ENCODE peak calls at places on chromosomes 2 and 18, in nine cellular contexts. P, Y, S, M, W, R, E, I and C are unnamed samples.

GRCh38 chr2:106130251-106130998 is 63.7 kb downstream of the UXS1 start:
- DNase-seq in P (no peak), Y (no peak), S (no peak), M (no peak), W (no peak), R (no peak), E (no peak), I (no peak), C (no peak)

GRCh38 chr18:5975111-5975622 is 79.8 kb upstream of the TMEM200C start:
- DNase-seq in P (no peak), Y (no peak), S (peak; percentile 75), M (peak; percentile 66), W (no peak), R (peak; percentile 89), E (peak; percentile 1), I (no peak), C (no peak)

GRCh38 chr18:59996370-59996966 is 96.7 kb downstream of the PMAIP1 start:
- DNase-seq in P (no peak), Y (no peak), S (peak; percentile 57), M (peak; percentile 64), W (no peak), R (peak; percentile 57), E (peak; percentile 47), I (no peak), C (peak; percentile 54)

GRCh38 chr2:106085441-106085911 is 108.6 kb downstream of the UXS1 start:
- DNase-seq in P (no peak), Y (no peak), S (peak; percentile 59), M (peak; percentile 52), W (no peak), R (peak; percentile 39), E (peak; percentile 25), I (no peak), C (no peak)

GRCh38 chr2:234212534-234212933 is 162.0 kb downstream of the SPP2 start:
- DNase-seq in P (no peak), Y (no peak), S (no peak), M (no peak), W (no peak), R (no peak), E (no peak), I (no peak), C (peak; percentile 24)

GRCh38 chr2:127592761-127593227 is 53.2 kb upstream of the GPR17 start:
- DNase-seq in P (no peak), Y (no peak), S (no peak), M (no peak), W (no peak), R (no peak), E (no peak), I (no peak), C (no peak)

GRCh38 chr18:34807106-34807796 is 97.2 kb downstream of the DTNA start:
- DNase-seq in P (no peak), Y (no peak), S (no peak), M (no peak), W (no peak), R (no peak), E (peak; percentile 86), I (no peak), C (no peak)

GRCh38 chr2:101850450-101850849 is 141.3 kb upstream of the IL1R2 start:
- DNase-seq in P (no peak), Y (no peak), S (no peak), M (no peak), W (no peak), R (no peak), E (peak; percentile 76), I (no peak), C (no peak)

GRCh38 chr2:187338679-187339121 is 109.4 kb downstream of the CALCRL start:
- DNase-seq in P (no peak), Y (no peak), S (no peak), M (no peak), W (no peak), R (no peak), E (no peak), I (no peak), C (peak; percentile 12)

GRCh38 chr2:73282924-73283544 is 1.2 kb downstream of the FBXO41 start:
- DNase-seq in P (no peak), Y (no peak), S (no peak), M (no peak), W (no peak), R (no peak), E (no peak), I (no peak), C (no peak)

GRCh38 chr2:105640241-105640640 is 104.5 kb upstream of the NCK2 start:
- DNase-seq in P (no peak), Y (no peak), S (no peak), M (no peak), W (no peak), R (no peak), E (no peak), I (no peak), C (no peak)

GRCh38 chr2:134739879-134740301 is 21.1 kb upstream of the TMEM163 start:
- DNase-seq in P (no peak), Y (no peak), S (no peak), M (peak; percentile 12), W (no peak), R (peak; percentile 4), E (peak; percentile 66), I (no peak), C (no peak)

GRCh38 chr2:163734911-163735691 is 707 bp downstream of the FIGN start:
- DNase-seq in P (no peak), Y (no peak), S (peak; percentile 19), M (peak; percentile 21), W (no peak), R (peak; percentile 11), E (peak; percentile 20), I (no peak), C (no peak)

GRCh38 chr2:100654611-100655010 is 91.8 kb downstream of the PDCL3 start:
- DNase-seq in P (no peak), Y (no peak), S (no peak), M (no peak), W (no peak), R (no peak), E (no peak), I (no peak), C (no peak)

GRCh38 chr2:237673130-237673921 is 45.9 kb downstream of the LRRFIP1 start:
- DNase-seq in P (peak; percentile 89), Y (peak; percentile 58), S (peak; percentile 55), M (peak; percentile 66), W (no peak), R (peak; percentile 75), E (peak; percentile 79), I (no peak), C (peak; percentile 65)

GRCh38 chr2:172968061-172968469 is 107.6 kb upstream of the MAP3K20 start:
- DNase-seq in P (no peak), Y (peak; percentile 67), S (peak; percentile 89), M (peak; percentile 54), W (no peak), R (peak; percentile 95), E (peak; percentile 53), I (peak; percentile 46), C (no peak)

GRCh38 chr2:224343226-224343625 is 58.7 kb downstream of the FAM124B start:
- DNase-seq in P (no peak), Y (no peak), S (no peak), M (no peak), W (no peak), R (no peak), E (no peak), I (no peak), C (no peak)

GRCh38 chr2:143192085-143192484 is 62.9 kb downstream of the ARHGAP15 start:
- DNase-seq in P (no peak), Y (no peak), S (no peak), M (no peak), W (no peak), R (no peak), E (no peak), I (no peak), C (no peak)

DNA sequence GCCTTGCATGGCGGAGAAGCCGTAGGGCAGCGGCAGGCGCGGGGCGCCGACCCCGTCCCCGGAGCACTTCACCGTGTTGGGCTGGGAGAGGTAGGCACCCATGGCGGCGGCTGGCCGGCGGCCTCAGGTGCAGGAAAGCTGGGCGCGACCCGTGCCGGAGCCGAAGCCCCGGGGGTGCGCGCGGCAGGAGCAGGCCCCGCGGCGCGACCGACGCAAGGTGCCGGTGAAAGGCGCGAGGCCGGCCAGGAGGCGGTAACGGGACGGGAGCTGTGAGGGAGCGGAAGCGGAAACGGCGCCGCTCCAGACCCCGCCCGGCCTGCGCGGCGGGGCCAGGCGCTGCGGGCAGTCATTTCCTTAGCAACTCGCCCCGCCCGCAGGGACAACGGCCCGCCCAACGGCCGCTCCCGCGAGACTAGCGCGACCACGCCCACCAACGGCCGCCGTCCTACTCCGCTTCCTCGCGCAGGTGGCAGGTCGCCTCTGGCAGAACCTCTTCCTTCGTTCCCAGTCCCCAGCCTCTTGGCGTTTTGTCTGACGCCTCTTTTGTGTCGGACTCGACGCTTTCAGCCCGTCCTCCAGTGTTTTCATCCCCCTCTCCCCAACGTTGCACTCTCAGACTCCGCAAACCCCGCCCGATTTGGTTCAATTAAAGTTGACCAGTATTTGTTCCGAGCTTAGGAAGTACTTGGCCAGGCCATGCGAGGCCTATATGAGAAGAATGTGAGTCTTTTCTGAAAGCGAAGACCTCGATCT is at the start of gene PPM1G:
- DNase-seq in P (peak; percentile 98), Y (peak; percentile 97), S (peak; percentile 85), M (peak; percentile 89), W (peak; percentile 95), R (peak; percentile 88), E (peak; percentile 94), I (peak; percentile 62), C (peak; percentile 98)
- TF ChIP-seq CTCF in P (no peak), Y (no peak), S (no peak), M (no peak), W (no peak), R (no peak), E (no peak), I (no peak), C (no peak)

GRCh38 chr18:58532298-58532697 is 96.6 kb downstream of the ALPK2 start:
- DNase-seq in P (no peak), Y (no peak), S (no peak), M (no peak), W (no peak), R (no peak), E (no peak), I (no peak), C (no peak)
- TF ChIP-seq CTCF in P (no peak), Y (no peak), S (no peak), M (no peak), W (no peak), R (no peak), E (no peak), I (no peak), C (no peak)

DNA sequence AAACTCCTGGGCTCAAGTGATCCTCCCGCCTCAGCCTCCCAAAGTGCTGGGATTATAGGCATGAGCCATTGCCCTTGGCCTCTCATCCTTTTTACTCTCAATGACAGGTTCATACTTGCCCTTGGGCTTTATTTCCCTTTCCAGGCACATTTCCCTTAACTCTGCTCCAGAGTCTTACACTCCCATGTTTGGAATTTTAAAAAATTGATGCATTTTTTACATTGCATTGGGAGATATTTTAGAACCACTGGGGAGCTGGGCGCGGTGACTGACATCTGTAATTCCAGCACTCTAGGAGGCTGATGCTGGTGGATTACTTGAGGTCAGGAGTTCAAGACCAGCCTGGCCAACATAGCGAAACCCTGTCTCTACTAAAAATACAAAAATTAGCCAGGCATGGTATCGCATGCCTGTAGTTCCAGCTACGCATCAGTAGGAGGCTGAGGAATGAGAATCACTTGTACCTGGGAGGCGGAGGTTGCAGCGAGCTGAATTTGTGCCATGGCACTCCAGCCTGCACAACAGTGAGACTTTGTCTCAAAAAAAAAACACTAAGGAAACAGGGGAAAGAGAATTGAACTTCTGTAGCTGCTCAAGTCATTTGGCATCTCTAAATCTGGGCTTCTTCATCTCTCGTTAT is 18.2 kb downstream of the TGIF1 start:
- DNase-seq in P (no peak), Y (no peak), S (no peak), M (no peak), W (no peak), R (no peak), E (no peak), I (no peak), C (no peak)
- TF ChIP-seq CTCF in P (no peak), Y (no peak), S (peak; percentile 27), M (no peak), W (no peak), R (no peak), E (no peak), I (no peak), C (no peak)

GRCh38 chr2:171922230-171923022 is at the start of gene HAT1:
- DNase-seq in P (peak; percentile 98), Y (peak; percentile 95), S (peak; percentile 96), M (peak; percentile 97), W (peak; percentile 93), R (peak; percentile 98), E (peak; percentile 96), I (peak; percentile 90), C (peak; percentile 98)
- TF ChIP-seq CTCF in P (peak; percentile 11), Y (no peak), S (no peak), M (no peak), W (no peak), R (no peak), E (no peak), I (no peak), C (no peak)